ENCODE peak calls at places on chromosomes 2 and 18, in five cellular contexts. Z is renal cortical epithelial cell, J is Panc1, M is anterior cingulate cortex, L is substantia nigra. E is an unnamed sample.

GRCh38 chr2:30204281-30204680 is 27.1 kb upstream of the LBH start:
- DNase-seq in Z (no peak), J (no peak), M (no peak), L (no peak), E (no peak)

GRCh38 chr2:235021752-235022151 is 69.9 kb downstream of the SH3BP4 start:
- DNase-seq in Z (peak), J (peak), M (no peak), L (no peak), E (no peak)

GRCh38 chr2:37982847-37983246 is 57.8 kb downstream of the RMDN2 start:
- DNase-seq in Z (no peak), J (no peak), M (no peak), L (no peak), E (no peak)

GRCh38 chr2:105768961-105769452 is 24.3 kb downstream of the NCK2 start:
- DNase-seq in Z (peak), J (no peak), M (no peak), L (no peak), E (no peak)

GRCh38 chr18:30121397-30121796 is 921.1 kb downstream of the DSC3 start:
- DNase-seq in Z (no peak), J (no peak), M (no peak), L (no peak), E (no peak)

GRCh38 chr2:202455114-202455513 is 79.0 kb downstream of the BMPR2 start:
- DNase-seq in Z (no peak), J (no peak), M (no peak), L (no peak), E (no peak)

GRCh38 chr2:240578488-240578887 is 8.0 kb upstream of the CAPN10 start:
- DNase-seq in Z (no peak), J (no peak), M (no peak), L (no peak), E (no peak)

GRCh38 chr2:72198532-72199241 is 51.0 kb upstream of the CYP26B1 start:
- DNase-seq in Z (peak), J (no peak), M (no peak), L (no peak), E (no peak)

GRCh38 chr2:100518801-100519200 is 44.0 kb upstream of the PDCL3 start:
- DNase-seq in Z (peak), J (no peak), M (no peak), L (no peak), E (no peak)

GRCh38 chr2:120904379-120904778 is 168.7 kb downstream of the GLI2 start:
- DNase-seq in Z (no peak), J (no peak), M (no peak), L (no peak), E (no peak)

GRCh38 chr18:39946623-39947061 is 2008.4 kb upstream of the PIK3C3 start:
- DNase-seq in Z (peak), J (no peak), M (no peak), L (no peak), E (no peak)

GRCh38 chr2:234249873-234250272 is 199.4 kb downstream of the SPP2 start:
- DNase-seq in Z (peak), J (no peak), M (no peak), L (no peak), E (no peak)